ENCODE peak calls at places on chromosome 13, in seven cellular contexts. B is heart left ventricle; H is Calu3; O is myocyte; Y is stimulated activated CD4-positive, alpha-beta T cell treated with anti-CD3 and anti-CD28 coated beads, Interleukin-1b, Interleukin-23, amount 100 ng/mL, for 1 hour; L is activated naive CD8-positive, alpha-beta T cell treated with anti-CD3 and anti-CD28 coated beads, Interleukin-2, amount 50 U/mL, for 24 hours; X is NCI-H1694 treated with DMSO at 0.1 percent for 48 hours. Q is an unnamed sample.

GRCh38 chr13:73162912-73163911 is 104.4 kb downstream of the KLF5 start:
- DNase-seq in B (no peak), H (peak), L (no peak), O (no peak), Y (no peak), X (no peak), Q (peak)

GRCh38 chr13:50417597-50417996 is 402.4 kb downstream of the KCNRG start:
- DNase-seq in Y (no peak), X (no peak), B (no peak), O (peak), L (no peak), H (no peak), Q (no peak)

GRCh38 chr13:49454388-49455015 is 10.4 kb downstream of the SETDB2 start:
- DNase-seq in H (no peak), Y (no peak), X (no peak), O (no peak), L (no peak), B (no peak), Q (peak)

GRCh38 chr13:49652691-49653305 is 24.5 kb downstream of the ARL11 start:
- DNase-seq in X (peak), Y (no peak), L (no peak), O (peak), H (peak), B (no peak), Q (peak)

GRCh38 chr13:52179925-52180324 is 20.5 kb upstream of the NEK3 start:
- DNase-seq in Y (no peak), O (no peak), H (no peak), L (no peak), X (no peak), B (no peak), Q (no peak)

GRCh38 chr13:45367358-45367757 is 26.4 kb upstream of the TPT1 start:
- DNase-seq in X (no peak), H (peak), O (peak), L (peak), Y (peak), B (no peak), Q (peak)

GRCh38 chr13:106867249-106867648 is 299.3 kb upstream of the ARGLU1 start:
- DNase-seq in L (no peak), Y (no peak), B (peak), X (no peak), O (peak), H (no peak), Q (peak)

GRCh38 chr13:41720839-41721561 is 239.9 kb downstream of the VWA8 start:
- DNase-seq in L (no peak), H (peak), X (no peak), O (no peak), Y (no peak), B (no peak), Q (no peak)

GRCh38 chr13:44474122-44474910 is 100.7 kb downstream of the SERP2 start:
- DNase-seq in H (peak), L (no peak), O (peak), B (no peak), Y (no peak), X (no peak), Q (peak)

GRCh38 chr13:92807343-92807742 is 419.3 kb upstream of the GPC6 start:
- DNase-seq in L (no peak), Y (no peak), X (no peak), H (no peak), B (no peak), O (no peak), Q (no peak)

GRCh38 chr13:101346942-101347728 is 69.2 kb downstream of the NALCN start:
- DNase-seq in O (no peak), H (no peak), L (no peak), X (no peak), B (no peak), Y (no peak), Q (peak)

GRCh38 chr13:110445183-110445582 is 116.3 kb downstream of the RAB20 start:
- DNase-seq in X (no peak), H (no peak), L (no peak), B (no peak), O (no peak), Y (no peak), Q (peak)

GRCh38 chr13:26468203-26468602 is 89.3 kb upstream of the WASF3 start:
- DNase-seq in H (no peak), O (no peak), X (no peak), Y (no peak), B (no peak), L (no peak), Q (no peak)

GRCh38 chr13:50344717-50345116 is 329.5 kb downstream of the KCNRG start:
- DNase-seq in O (peak), B (no peak), H (no peak), L (no peak), Y (no peak), X (no peak), Q (peak)

GRCh38 chr13:48437381-48437780 is 24.5 kb upstream of the LPAR6 start:
- DNase-seq in Y (no peak), H (peak), L (no peak), B (peak), O (peak), X (no peak), Q (peak)

GRCh38 chr13:30600470-30600869 is 17.2 kb upstream of the USPL1 start:
- DNase-seq in B (no peak), X (no peak), L (no peak), H (no peak), O (no peak), Y (no peak), Q (no peak)

GRCh38 chr13:98521876-98522275 is 55.0 kb downstream of the STK24 start:
- DNase-seq in H (no peak), O (no peak), L (no peak), X (peak), B (no peak), Y (no peak), Q (no peak)

GRCh38 chr13:74675185-74675584 is 541.0 kb upstream of the KLF12 start:
- DNase-seq in X (no peak), H (no peak), Y (no peak), L (no peak), O (no peak), B (no peak), Q (no peak)

GRCh38 chr13:85816413-85816812 is 17.2 kb upstream of the SLITRK6 start:
- DNase-seq in O (no peak), L (no peak), H (no peak), X (no peak), B (no peak), Y (no peak), Q (no peak)

GRCh38 chr13:75530536-75530935 is 7.1 kb downstream of the COMMD6 start:
- DNase-seq in B (no peak), O (no peak), X (no peak), L (no peak), H (no peak), Y (no peak), Q (no peak)

GRCh38 chr13:110163020-110163658 is 143.8 kb downstream of the COL4A1 start:
- DNase-seq in O (no peak), B (no peak), H (no peak), Y (no peak), L (no peak), X (no peak), Q (no peak)

GRCh38 chr13:23430664-23431063 is 2.8 kb downstream of the SACS start:
- DNase-seq in O (no peak), Y (no peak), X (no peak), H (no peak), B (no peak), L (no peak), Q (no peak)

GRCh38 chr13:106178816-106179215 is 356.6 kb downstream of the EFNB2 start:
- DNase-seq in H (no peak), L (no peak), B (no peak), Y (no peak), O (peak), X (no peak), Q (peak)

GRCh38 chr13:67568205-67568604 is 338.1 kb upstream of the PCDH9 start:
- DNase-seq in L (no peak), B (no peak), O (no peak), Y (no peak), X (no peak), H (no peak), Q (no peak)

GRCh38 chr13:44104969-44105368 is 225.3 kb downstream of the LACC1 start:
- DNase-seq in H (no peak), X (no peak), O (no peak), B (no peak), L (no peak), Y (no peak), Q (no peak)

GRCh38 chr13:106649495-106649894 is 81.6 kb upstream of the ARGLU1 start:
- DNase-seq in Y (no peak), H (peak), O (peak), X (no peak), B (no peak), L (no peak), Q (peak)

GRCh38 chr13:48993150-48993549 is 17.4 kb downstream of the FNDC3A start:
- DNase-seq in L (no peak), H (no peak), Y (no peak), X (no peak), B (no peak), O (no peak), Q (no peak)

GRCh38 chr13:24165746-24166145 is 5.2 kb downstream of the SPATA13 start:
- DNase-seq in Y (no peak), L (no peak), B (no peak), O (no peak), H (no peak), X (no peak), Q (no peak)

GRCh38 chr13:25469179-25469545 is 97.4 kb downstream of the ATP8A2 start:
- DNase-seq in B (no peak), L (no peak), X (no peak), H (no peak), Y (no peak), O (no peak), Q (no peak)

GRCh38 chr13:113900646-113901045 is 36.8 kb upstream of the GAS6 start:
- DNase-seq in H (no peak), X (no peak), Y (no peak), O (no peak), L (no peak), B (no peak), Q (no peak)

GRCh38 chr13:114248011-114248410 is 13.3 kb downstream of the CDC16 start:
- DNase-seq in Y (no peak), O (no peak), B (no peak), X (no peak), H (no peak), L (no peak), Q (peak)

GRCh38 chr13:47147784-47148062 is 250.9 kb upstream of the HTR2A start:
- DNase-seq in L (no peak), X (no peak), H (no peak), B (no peak), O (no peak), Y (no peak), Q (no peak)

GRCh38 chr13:51539887-51540286 is 44.4 kb upstream of the WDFY2 start:
- DNase-seq in O (peak), Y (no peak), X (no peak), H (no peak), L (no peak), B (no peak), Q (peak)

GRCh38 chr13:47990427-47990826 is 10.6 kb downstream of the SUCLA2 start:
- DNase-seq in Y (no peak), X (no peak), B (no peak), O (no peak), H (no peak), L (no peak), Q (no peak)

GRCh38 chr13:26946675-26947342 is 186.2 kb upstream of the GPR12 start:
- DNase-seq in Y (no peak), L (no peak), O (peak), B (no peak), H (no peak), X (peak), Q (peak)

GRCh38 chr13:91313103-91313502 is 34.4 kb upstream of the MIR17HG start:
- DNase-seq in X (no peak), H (no peak), Y (no peak), O (peak), L (no peak), B (no peak), Q (peak)

GRCh38 chr13:78102121-78102677 is 183.6 kb upstream of the EDNRB start:
- DNase-seq in L (no peak), H (no peak), Y (no peak), X (no peak), O (peak), B (peak), Q (peak)

GRCh38 chr13:73228546-73228945 is 169.7 kb downstream of the KLF5 start:
- DNase-seq in H (no peak), X (no peak), B (no peak), Y (no peak), O (no peak), L (no peak), Q (peak)